ENCODE peak calls at places on chromosomes 13 and 19, in ten cellular contexts. C is mesendoderm, Q is GM23248, X is body of pancreas, L is mammary epithelial cell, O is heart right ventricle, T is GM23338, V is left ventricle myocardium inferior, H is heart left ventricle, E is right lobe of liver. P is an unnamed sample.
A peak's percentile ranks its signal among the peaks of the same experiment; 100 is the strongest.

GRCh38 chr19:40594251-40594650 is 6.9 kb upstream of the LTBP4 start:
- DNase-seq in T (peak; percentile 77), V (no peak), C (peak; percentile 73), X (no peak), E (no peak), L (no peak), H (no peak), O (no peak), Q (peak; percentile 55), P (no peak)

GRCh38 chr13:52128714-52129700 is at the start of gene NEK5:
- DNase-seq in E (peak; percentile 69), O (peak; percentile 49), H (peak; percentile 73), C (peak; percentile 84), T (peak; percentile 96), Q (peak; percentile 81), L (peak; percentile 57), X (peak; percentile 61), V (peak; percentile 58), P (peak; percentile 36)

GRCh38 chr19:57587529-57587928 is 3.6 kb downstream of the ZIK1 start:
- DNase-seq in X (no peak), L (peak; percentile 83), T (no peak), H (no peak), O (no peak), V (no peak), E (no peak), C (no peak), Q (peak; percentile 97), P (no peak)

GRCh38 chr13:89977203-89977602 is 1370.3 kb upstream of the MIR17HG start:
- DNase-seq in E (no peak), H (no peak), V (no peak), O (no peak), L (no peak), X (no peak), T (no peak), Q (no peak), C (no peak), P (no peak)

GRCh38 chr13:44158055-44158655 is 215.5 kb upstream of the SERP2 start:
- DNase-seq in Q (no peak), E (no peak), H (no peak), O (no peak), L (no peak), X (no peak), V (no peak), T (no peak), C (no peak), P (no peak)

GRCh38 chr13:49183672-49184315 is 36.3 kb upstream of the MLNR start:
- DNase-seq in Q (peak; percentile 3), T (no peak), C (peak; percentile 26), H (no peak), O (no peak), E (no peak), X (no peak), V (no peak), L (no peak), P (peak; percentile 17)

GRCh38 chr19:17448190-17448967 is at the start of gene TMEM221:
- DNase-seq in V (peak; percentile 47), X (peak; percentile 42), O (peak; percentile 42), E (no peak), Q (peak; percentile 69), L (no peak), C (peak; percentile 66), T (peak; percentile 80), H (peak; percentile 59), P (peak; percentile 38)

GRCh38 chr13:26950968-26951367 is 190.4 kb upstream of the GPR12 start:
- DNase-seq in L (no peak), V (no peak), H (no peak), T (no peak), Q (no peak), C (no peak), E (no peak), X (no peak), O (no peak), P (no peak)

GRCh38 chr13:46633416-46633815 is 80.4 kb downstream of the LRCH1 start:
- DNase-seq in X (no peak), T (no peak), L (peak; percentile 21), E (no peak), H (no peak), O (no peak), Q (peak; percentile 76), V (no peak), C (peak; percentile 91), P (no peak)

GRCh38 chr13:53250272-53250875 is 221.8 kb downstream of the OLFM4 start:
- DNase-seq in E (no peak), C (peak; percentile 85), Q (peak; percentile 85), L (peak; percentile 56), T (peak; percentile 92), V (no peak), O (peak; percentile 13), X (peak; percentile 64), H (no peak), P (no peak)

GRCh38 chr13:95463516-95463915 is 89.0 kb upstream of the CLDN10 start:
- DNase-seq in X (no peak), V (no peak), C (no peak), O (no peak), H (no peak), E (no peak), Q (no peak), L (peak; percentile 12), T (no peak), P (no peak)

GRCh38 chr19:3185482-3186376 is at the start of gene NCLN:
- DNase-seq in O (peak; percentile 95), C (peak; percentile 98), E (peak; percentile 95), T (peak; percentile 95), H (peak; percentile 96), Q (peak; percentile 97), X (peak; percentile 96), V (peak; percentile 95), L (peak; percentile 92), P (peak; percentile 96)

GRCh38 chr19:52336117-52336811 is at the start of gene ZNF610:
- DNase-seq in C (peak; percentile 81), Q (peak; percentile 95), O (peak; percentile 92), V (peak; percentile 92), X (peak; percentile 89), H (peak; percentile 94), T (peak; percentile 88), L (peak; percentile 55), E (peak; percentile 68), P (peak; percentile 83)

GRCh38 chr13:48496796-48497195 is 36.1 kb downstream of the RCBTB2 start:
- DNase-seq in L (no peak), V (no peak), T (peak; percentile 7), E (no peak), X (no peak), H (no peak), O (no peak), C (no peak), Q (no peak), P (peak; percentile 72)

GRCh38 chr13:41533676-41534075 is 76.3 kb downstream of the RGCC start:
- DNase-seq in L (no peak), X (no peak), C (no peak), V (no peak), E (no peak), O (no peak), Q (peak; percentile 44), T (no peak), H (no peak), P (no peak)

GRCh38 chr19:54190942-54191670 is at the start of gene TSEN34:
- DNase-seq in V (peak; percentile 88), H (peak; percentile 93), E (peak; percentile 93), O (no peak), C (peak; percentile 64), Q (peak; percentile 90), L (peak; percentile 84), T (peak; percentile 88), X (peak; percentile 92), P (peak; percentile 83)

GRCh38 chr13:113664751-113665581 is 2.1 kb upstream of the GRK1 start:
- DNase-seq in O (no peak), E (peak; percentile 26), C (no peak), T (no peak), Q (no peak), L (no peak), X (peak; percentile 27), V (peak; percentile 2), H (no peak), P (no peak)

DNA sequence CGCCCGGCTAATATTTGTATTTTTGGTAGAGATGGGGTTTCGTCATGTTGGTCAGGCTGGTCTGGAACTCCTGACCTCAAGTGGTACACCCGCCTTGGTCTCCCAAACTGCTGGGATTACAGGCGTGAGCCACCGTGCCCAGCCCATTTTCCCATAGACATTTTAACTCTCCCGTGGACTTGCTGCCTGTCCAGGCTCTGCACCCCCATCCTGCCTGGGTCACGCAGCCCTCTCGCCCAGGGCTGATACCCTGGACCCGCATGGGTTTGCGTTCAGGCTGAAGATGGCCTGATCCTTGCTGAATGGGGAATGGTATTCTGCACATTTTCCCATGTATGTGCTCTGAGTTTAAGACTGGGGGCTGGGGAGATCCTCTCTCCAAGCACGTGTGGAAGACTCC is 46.0 kb upstream of the RANBP3 start:
- DNase-seq in V (no peak), H (no peak), O (no peak), Q (no peak), E (no peak), L (no peak), T (no peak), X (no peak), C (no peak), P (no peak)
- H3K4me1 ChIP-seq in V (peaks cover 16% of the 10 kb centered on the region), H (peaks cover 8% of the 10 kb centered on the region), O (peaks cover 14% of the 10 kb centered on the region), Q (peaks cover 13% of the 10 kb centered on the region), E (peaks cover 17% of the 10 kb centered on the region), L (no peaks in the 10 kb centered on the region), T (no peaks in the 10 kb centered on the region), X (peaks cover 30% of the 10 kb centered on the region), C (no peaks in the 10 kb centered on the region), P (no peaks in the 10 kb centered on the region)

GRCh38 chr13:33544308-33544707 is 258.8 kb upstream of the STARD13 start:
- DNase-seq in Q (no peak), L (no peak), C (no peak), V (no peak), T (no peak), X (no peak), E (no peak), O (no peak), H (no peak), P (no peak)
- H3K27ac ChIP-seq in Q (peak overlapping the region; percentile 96), L (no peak overlapping the region), C (no peak overlapping the region), V (peak overlapping the region; percentile 94), T (peak overlapping the region; percentile 100), X (peak overlapping the region; percentile 95), E (peak overlapping the region; percentile 97), O (peak overlapping the region; percentile 98), H (peak overlapping the region; percentile 99), P (peak overlapping the region; percentile 100)

GRCh38 chr19:34186205-34186604 is 13.9 kb downstream of the LSM14A start:
- DNase-seq in H (no peak), O (no peak), V (no peak), L (no peak), X (no peak), T (no peak), Q (no peak), E (no peak), C (no peak), P (no peak)
- H3K4me1 ChIP-seq in H (peaks cover 53% of the 10 kb centered on the region), O (peaks cover 96% of the 10 kb centered on the region), V (peaks cover 98% of the 10 kb centered on the region), L (no peaks in the 10 kb centered on the region), X (peaks cover 79% of the 10 kb centered on the region), T (peaks cover 41% of the 10 kb centered on the region), Q (peaks cover 34% of the 10 kb centered on the region), E (peaks cover 50% of the 10 kb centered on the region), C (peaks cover 2% of the 10 kb centered on the region), P (peaks cover 71% of the 10 kb centered on the region)

GRCh38 chr19:50257141-50257540 is 53.7 kb downstream of the MYH14 start:
- DNase-seq in E (no peak), Q (no peak), T (no peak), H (no peak), C (no peak), O (no peak), L (no peak), X (no peak), V (no peak), P (no peak)
- H3K27ac ChIP-seq in E (no peak overlapping the region), Q (no peak overlapping the region), T (no peak overlapping the region), H (no peak overlapping the region), C (no peak overlapping the region), O (no peak overlapping the region), L (no peak overlapping the region), X (no peak overlapping the region), V (no peak overlapping the region), P (no peak overlapping the region)